ENCODE peak calls at places on chromosomes 7 and 10, in four cellular contexts. L, N, T and Q are unnamed samples.

GRCh38 chr7:144565586-144565985 is 162.1 kb upstream of the NOBOX start:
- DNase-seq in N (no peak), L (no peak), T (no peak), Q (no peak)

GRCh38 chr7:99380823-99381663 is 6.5 kb downstream of the ARPC1B start:
- DNase-seq in L (peak; percentile 64), N (no peak), T (peak; percentile 86), Q (peak; percentile 85)

GRCh38 chr7:92765725-92766124 is 70.6 kb downstream of the CDK6 start:
- DNase-seq in L (peak; percentile 78), T (no peak), N (no peak), Q (no peak)

GRCh38 chr7:75695036-75695435 is 43.7 kb downstream of the HIP1 start:
- DNase-seq in N (no peak), T (no peak), L (no peak), Q (no peak)

GRCh38 chr7:143492043-143492471 is 14.4 kb downstream of the TAS2R41 start:
- DNase-seq in T (no peak), L (peak; percentile 75), N (no peak), Q (no peak)

GRCh38 chr10:72291019-72291532 is 17.4 kb downstream of the DDIT4 start:
- DNase-seq in N (no peak), L (no peak), T (peak; percentile 6), Q (peak; percentile 39)

GRCh38 chr7:54802841-54803240 is 43.8 kb upstream of the SEC61G start:
- DNase-seq in L (peak; percentile 46), T (no peak), N (no peak), Q (no peak)

GRCh38 chr10:11472158-11472753 is 139.2 kb downstream of the USP6NL start:
- DNase-seq in T (peak; percentile 50), N (peak; percentile 60), L (peak; percentile 65), Q (peak; percentile 46)

GRCh38 chr10:99926925-99927718 is 82.6 kb downstream of the DNMBP start:
- DNase-seq in L (peak; percentile 72), T (no peak), N (peak; percentile 25), Q (no peak)